ENCODE peak calls at places on chromosomes 13 and 19, in five cellular contexts. O, E, A, C and K are unnamed samples.
A peak's percentile ranks its signal among the peaks of the same experiment; 100 is the strongest.

GRCh38 chr19:2685204-2685704 is 17.2 kb downstream of the GNG7 start:
- DNase-seq in A (no peak), O (no peak), C (no peak), E (no peak), K (no peak)

GRCh38 chr13:113483504-113484287 is 6.8 kb downstream of the DCUN1D2 start:
- DNase-seq in A (no peak), C (no peak), O (no peak), E (no peak), K (no peak)

GRCh38 chr13:101520672-101521071 is 68.2 kb downstream of the ITGBL1 start:
- DNase-seq in E (peak; percentile 34), O (no peak), A (peak; percentile 10), C (no peak), K (no peak)

GRCh38 chr19:54462713-54463530 is 656 bp downstream of the LENG9 start:
- DNase-seq in A (peak; percentile 76), E (peak; percentile 59), O (no peak), C (peak; percentile 40), K (peak; percentile 80)

GRCh38 chr13:107299717-107300116 is 731.8 kb upstream of the ARGLU1 start:
- DNase-seq in C (no peak), E (no peak), O (no peak), A (no peak), K (no peak)

GRCh38 chr13:98509271-98510155 is 67.4 kb downstream of the STK24 start:
- DNase-seq in C (no peak), A (peak; percentile 41), O (peak; percentile 89), E (peak; percentile 76), K (peak; percentile 99)

GRCh38 chr19:11570039-11570462 is 7.4 kb downstream of the ACP5 start:
- DNase-seq in C (no peak), O (peak; percentile 16), A (no peak), E (no peak), K (no peak)

GRCh38 chr19:31943305-31943704 is 402.1 kb upstream of the ZNF507 start:
- DNase-seq in C (no peak), A (no peak), E (no peak), O (no peak), K (no peak)

GRCh38 chr13:106475852-106476251 is 59.6 kb downstream of the EFNB2 start:
- DNase-seq in E (no peak), A (no peak), O (no peak), C (no peak), K (no peak)

GRCh38 chr13:51729853-51730553 is 74.0 kb downstream of the DHRS12 start:
- DNase-seq in A (peak; percentile 60), C (no peak), O (no peak), E (peak; percentile 82), K (no peak)

GRCh38 chr19:14354445-14354844 is 26.8 kb upstream of the ADGRE5 start:
- DNase-seq in C (no peak), A (no peak), O (peak; percentile 86), E (no peak), K (no peak)

GRCh38 chr13:37899753-37900152 is 30.2 kb upstream of the TRPC4 start:
- DNase-seq in A (no peak), O (no peak), E (no peak), C (no peak), K (no peak)

GRCh38 chr19:10767726-10768125 is 49.8 kb downstream of the DNM2 start:
- DNase-seq in O (no peak), E (no peak), A (no peak), C (no peak), K (no peak)

GRCh38 chr13:31851201-31851600 is 111.9 kb downstream of the RXFP2 start:
- DNase-seq in O (no peak), C (no peak), E (no peak), A (no peak), K (no peak)

GRCh38 chr13:33015791-33016323 is 366 bp upstream of the KL start:
- DNase-seq in C (no peak), A (peak; percentile 13), O (no peak), E (no peak), K (no peak)

GRCh38 chr13:109737046-109737573 is 49.3 kb downstream of the IRS2 start:
- DNase-seq in O (no peak), C (no peak), E (no peak), A (no peak), K (no peak)

GRCh38 chr13:101098873-101099272 is 317.4 kb downstream of the NALCN start:
- DNase-seq in C (no peak), A (no peak), E (no peak), O (no peak), K (no peak)

GRCh38 chr19:2973229-2973628 is 4.1 kb upstream of the TLE6 start:
- DNase-seq in C (no peak), E (peak; percentile 93), A (no peak), O (no peak), K (no peak)

GRCh38 chr13:69292789-69293425 is 814.7 kb upstream of the ATXN8OS start:
- DNase-seq in A (no peak), O (no peak), E (no peak), C (no peak), K (no peak)

GRCh38 chr19:4534836-4535658 is at the start of gene PLIN5:
- DNase-seq in O (peak; percentile 99), E (no peak), A (peak; percentile 69), C (no peak), K (peak; percentile 89)

GRCh38 chr13:60112771-60113170 is 51.0 kb downstream of the DIAPH3 start:
- DNase-seq in A (no peak), C (no peak), O (no peak), E (peak; percentile 30), K (no peak)

GRCh38 chr19:47781590-47782318 is 3.3 kb downstream of the SELENOW start:
- DNase-seq in E (no peak), O (no peak), C (no peak), A (no peak), K (no peak)

GRCh38 chr13:53015044-53015443 is 13.6 kb upstream of the OLFM4 start:
- DNase-seq in E (no peak), A (no peak), O (no peak), C (no peak), K (no peak)

GRCh38 chr13:109243311-109243951 is 543.0 kb downstream of the IRS2 start:
- DNase-seq in O (peak; percentile 4), C (no peak), E (peak; percentile 96), A (no peak), K (no peak)

GRCh38 chr13:31742102-31742695 is 2.9 kb downstream of the RXFP2 start:
- DNase-seq in O (peak; percentile 53), C (peak; percentile 16), A (peak; percentile 41), E (peak; percentile 73), K (peak; percentile 70)

GRCh38 chr13:94656766-94657165 is 55.1 kb downstream of the GPR180 start:
- DNase-seq in E (peak; percentile 95), A (no peak), O (peak; percentile 36), C (no peak), K (peak; percentile 56)

GRCh38 chr19:12364391-12365093 is 941 bp downstream of the ZNF442 start:
- DNase-seq in E (peak; percentile 20), O (peak; percentile 35), C (no peak), A (peak; percentile 4), K (peak; percentile 24)

GRCh38 chr19:40798997-40799557 is at the start of gene EGLN2:
- DNase-seq in A (no peak), E (no peak), O (peak; percentile 74), C (no peak), K (peak; percentile 77)

GRCh38 chr13:105262579-105262978 is 1272.9 kb downstream of the EFNB2 start:
- DNase-seq in E (no peak), C (no peak), O (no peak), A (no peak), K (no peak)

GRCh38 chr19:10749435-10750384 is 31.8 kb downstream of the DNM2 start:
- DNase-seq in C (no peak), A (no peak), O (no peak), E (no peak), K (no peak)

GRCh38 chr13:76245216-76245615 is 609.1 kb downstream of the LMO7 start:
- DNase-seq in E (no peak), A (no peak), C (no peak), O (no peak), K (no peak)